ENCODE peak calls at places on chromosomes 6 and 20, in five cellular contexts. F, Y, I, Z and A are unnamed samples.

GRCh38 chr6:112639436-112639835 is 292.3 kb downstream of the RFPL4B start:
- DNase-seq in I (no peak), F (no peak), Z (no peak), Y (no peak), A (no peak)

GRCh38 chr20:47220161-47220582 is 136.3 kb downstream of the ZMYND8 start:
- DNase-seq in Y (peak; percentile 49), F (no peak), I (peak; percentile 61), Z (no peak), A (no peak)

GRCh38 chr6:44851176-44851575 is 463.7 kb downstream of the CDC5L start:
- DNase-seq in I (no peak), Y (no peak), Z (no peak), F (no peak), A (no peak)

GRCh38 chr6:82783587-82784253 is 281.9 kb downstream of the UBE3D start:
- DNase-seq in I (peak; percentile 2), Z (no peak), Y (no peak), F (no peak), A (no peak)

GRCh38 chr20:57959018-57959417 is 249.2 kb upstream of the PMEPA1 start:
- DNase-seq in F (no peak), I (no peak), Y (peak; percentile 40), Z (no peak), A (no peak)

GRCh38 chr6:158233214-158233795 is 65.2 kb downstream of the GTF2H5 start:
- DNase-seq in Y (no peak), Z (no peak), F (no peak), I (peak; percentile 49), A (no peak)

GRCh38 chr6:126831461-126831860 is 287.0 kb upstream of the RSPO3 start:
- DNase-seq in I (no peak), Y (no peak), Z (no peak), F (no peak), A (no peak)

GRCh38 chr20:63778034-63778752 is 38.6 kb downstream of the SLC2A4RG start:
- DNase-seq in F (no peak), Y (no peak), I (no peak), Z (no peak), A (no peak)

GRCh38 chr20:16349518-16350295 is 223.5 kb downstream of the KIF16B start:
- DNase-seq in Y (peak; percentile 59), F (no peak), I (no peak), Z (no peak), A (no peak)

GRCh38 chr20:22797103-22797502 is 212.7 kb upstream of the FOXA2 start:
- DNase-seq in Y (no peak), I (no peak), Z (no peak), F (no peak), A (no peak)

GRCh38 chr6:137145421-137145820 is 28.0 kb downstream of the IL22RA2 start:
- DNase-seq in Z (no peak), Y (no peak), I (no peak), F (no peak), A (no peak)

GRCh38 chr6:41652876-41653641 is 14.8 kb downstream of the MDFI start:
- DNase-seq in Z (no peak), I (no peak), F (peak; percentile 23), Y (no peak), A (no peak)

GRCh38 chr20:8330785-8331699 is 199.0 kb downstream of the PLCB1 start:
- DNase-seq in Y (no peak), Z (no peak), F (no peak), I (peak; percentile 94), A (no peak)

GRCh38 chr20:63920226-63920625 is 25.3 kb downstream of the DNAJC5 start:
- DNase-seq in Y (no peak), I (no peak), F (no peak), Z (no peak), A (no peak)

GRCh38 chr6:36320475-36320874 is 16.2 kb downstream of the BNIP5 start:
- DNase-seq in Z (no peak), Y (no peak), I (peak; percentile 76), F (no peak), A (no peak)

GRCh38 chr6:90113389-90113788 is 183.3 kb downstream of the BACH2 start:
- DNase-seq in I (no peak), F (no peak), Y (no peak), Z (no peak), A (no peak)

GRCh38 chr6:76174722-76175121 is 102.3 kb upstream of the IMPG1 start:
- DNase-seq in Y (no peak), F (no peak), I (no peak), Z (no peak), A (no peak)

GRCh38 chr6:39366875-39367618 is 44.5 kb upstream of the KCNK16 start:
- DNase-seq in F (no peak), I (no peak), Y (no peak), Z (no peak), A (no peak)

GRCh38 chr6:119467478-119468081 is 118.0 kb upstream of the MAN1A1 start:
- DNase-seq in Y (no peak), I (no peak), F (no peak), Z (no peak), A (no peak)

GRCh38 chr6:145275787-145276186 is 459.5 kb downstream of the EPM2A start:
- DNase-seq in F (no peak), Z (no peak), Y (no peak), I (peak; percentile 55), A (no peak)

GRCh38 chr6:74971631-74972030 is 234.2 kb downstream of the COL12A1 start:
- DNase-seq in Z (no peak), Y (no peak), I (no peak), F (no peak), A (no peak)

GRCh38 chr6:44386364-44386928 is 1.1 kb upstream of the CDC5L start:
- DNase-seq in Y (peak; percentile 51), Z (no peak), I (no peak), F (peak; percentile 87), A (no peak)

GRCh38 chr20:23875606-23876237 is 3.8 kb downstream of the CST5 start:
- DNase-seq in F (no peak), Y (no peak), I (no peak), Z (no peak), A (no peak)

GRCh38 chr6:15462717-15463525 is 199.9 kb downstream of the DTNBP1 start:
- DNase-seq in I (no peak), Z (no peak), F (no peak), Y (no peak), A (no peak)

GRCh38 chr6:144007455-144007778 is 642 bp downstream of the PLAGL1 start:
- DNase-seq in Z (no peak), I (no peak), Y (no peak), F (no peak), A (no peak)

GRCh38 chr20:48940170-48940569 is 18.7 kb downstream of the ARFGEF2 start:
- DNase-seq in F (no peak), Y (no peak), Z (no peak), I (no peak), A (no peak)

GRCh38 chr6:87901613-87902012 is 146.0 kb upstream of the SPACA1 start:
- DNase-seq in I (no peak), F (no peak), Y (no peak), Z (no peak), A (no peak)

GRCh38 chr6:56953597-56954388 is 1.1 kb upstream of the BEND6 start:
- DNase-seq in I (no peak), Y (no peak), Z (no peak), F (no peak), A (no peak)

GRCh38 chr20:23126281-23127061 is 40.3 kb upstream of the CD93 start:
- DNase-seq in Z (no peak), F (peak; percentile 64), Y (peak; percentile 71), I (no peak), A (peak; percentile 35)

GRCh38 chr6:156828280-156828703 is 51.1 kb downstream of the ARID1B start:
- DNase-seq in Z (no peak), I (peak; percentile 39), Y (peak; percentile 79), F (no peak), A (no peak)

GRCh38 chr20:25227317-25227831 is 20.5 kb upstream of the PYGB start:
- DNase-seq in Y (no peak), I (peak; percentile 94), Z (no peak), F (no peak), A (no peak)

GRCh38 chr6:124870611-124871201 is 91.5 kb upstream of the RNF217 start:
- DNase-seq in F (no peak), Z (no peak), I (peak; percentile 14), Y (no peak), A (no peak)

GRCh38 chr6:126302191-126302590 is 37.7 kb upstream of the CENPW start:
- DNase-seq in F (no peak), Z (no peak), I (no peak), Y (no peak), A (no peak)

GRCh38 chr6:73985891-73986290 is 289.9 kb downstream of the CD109 start:
- DNase-seq in F (no peak), Y (no peak), Z (no peak), I (no peak), A (no peak)

GRCh38 chr6:36360241-36361054 is 23.8 kb upstream of the BNIP5 start:
- DNase-seq in F (peak; percentile 81), Z (peak; percentile 77), Y (peak; percentile 80), I (peak; percentile 82), A (no peak)

GRCh38 chr6:165799736-165800135 is 136.7 kb upstream of the PDE10A start:
- DNase-seq in I (no peak), F (no peak), Z (peak; percentile 70), Y (peak; percentile 59), A (no peak)

GRCh38 chr6:168090064-168090690 is 11.2 kb upstream of the FRMD1 start:
- DNase-seq in F (no peak), Y (no peak), Z (no peak), I (no peak), A (no peak)

GRCh38 chr6:82878812-82879211 is 186.8 kb downstream of the UBE3D start:
- DNase-seq in F (no peak), Z (no peak), I (no peak), Y (no peak), A (no peak)

GRCh38 chr6:84197708-84198107 is 29.7 kb downstream of the CEP162 start:
- DNase-seq in F (no peak), Z (no peak), Y (no peak), I (no peak), A (no peak)
- H3K27ac ChIP-seq in F (no peak overlapping the region), Z (no peak overlapping the region), Y (no peak overlapping the region), I (no peak overlapping the region), A (no peak overlapping the region)

GRCh38 chr6:20948531-20948930 is 414.3 kb downstream of the CDKAL1 start:
- DNase-seq in F (no peak), Y (no peak), I (no peak), Z (no peak), A (no peak)

GRCh38 chr6:20943922-20944321 is 409.7 kb downstream of the CDKAL1 start:
- DNase-seq in I (no peak), Y (no peak), F (no peak), Z (no peak), A (no peak)

GRCh38 chr6:20946037-20946436 is 411.8 kb downstream of the CDKAL1 start:
- DNase-seq in F (no peak), Z (no peak), Y (no peak), I (peak; percentile 35), A (no peak)

GRCh38 chr6:20946890-20947289 is 412.6 kb downstream of the CDKAL1 start:
- DNase-seq in Z (no peak), F (no peak), I (no peak), Y (no peak), A (no peak)

GRCh38 chr6:20947977-20948376 is 413.7 kb downstream of the CDKAL1 start:
- DNase-seq in F (no peak), I (no peak), Z (no peak), Y (no peak), A (no peak)
- H3K4me3 ChIP-seq in F (no peak overlapping the region), I (no peak overlapping the region), Z (no peak overlapping the region), Y (no peak overlapping the region), A (no peak overlapping the region)

GRCh38 chr20:60097285-60097684 is 139.1 kb downstream of the CDH26 start:
- DNase-seq in I (no peak), Z (no peak), Y (no peak), F (no peak), A (peak; percentile 19)
- H3K4me1 ChIP-seq in I (no peaks in the 10 kb centered on the region), Z (peaks cover 9% of the 10 kb centered on the region), Y (no peaks in the 10 kb centered on the region), F (no peaks in the 10 kb centered on the region), A (no peaks in the 10 kb centered on the region)

GRCh38 chr6:169162968-169163903 is 90.4 kb downstream of the THBS2 start:
- DNase-seq in I (peak; percentile 7), Z (no peak), Y (peak; percentile 60), F (no peak), A (peak; percentile 87)
- H3K27ac ChIP-seq in I (no peak overlapping the region), Z (peak overlapping the region; percentile 43), Y (no peak overlapping the region), F (no peak overlapping the region), A (peak overlapping the region; percentile 41)